ENCODE peak calls at places on chromosomes 3 and 15, in five cellular contexts. T is lower lobe of right lung, O is stomach, W is LNCaP clone FGC, E is IMR-90. Y is an unnamed sample.

GRCh38 chr15:62958528-62958927 is 84.0 kb upstream of the TPM1 start:
- DNase-seq in W (peak; percentile 55), E (no peak), T (no peak), O (peak; percentile 63), Y (no peak)

GRCh38 chr3:131608296-131608695 is 105.5 kb upstream of the MRPL3 start:
- DNase-seq in O (no peak), T (no peak), W (no peak), E (no peak), Y (no peak)

GRCh38 chr15:42385980-42386695 is 26.8 kb downstream of the CAPN3 start:
- DNase-seq in W (no peak), E (peak; percentile 6), T (no peak), O (no peak), Y (no peak)

GRCh38 chr15:72992733-72993321 is 59.4 kb upstream of the NEO1 start:
- DNase-seq in E (peak; percentile 12), T (no peak), W (no peak), O (no peak), Y (no peak)

GRCh38 chr3:78221300-78221699 is 1181.4 kb downstream of the ROBO2 start:
- DNase-seq in O (no peak), T (no peak), E (no peak), W (no peak), Y (no peak)

GRCh38 chr3:41893977-41894376 is 67.9 kb downstream of the ULK4 start:
- DNase-seq in T (no peak), O (no peak), W (peak; percentile 22), E (peak; percentile 62), Y (peak; percentile 73)

GRCh38 chr3:45870099-45870498 is 16.2 kb upstream of the CCR9 start:
- DNase-seq in E (no peak), O (no peak), T (no peak), W (no peak), Y (no peak)

GRCh38 chr3:16101295-16102186 is 72.9 kb upstream of the GALNT15 start:
- DNase-seq in O (no peak), W (no peak), T (no peak), E (peak; percentile 59), Y (no peak)

GRCh38 chr15:62063851-62064635 is 2.7 kb upstream of the C2CD4A start:
- DNase-seq in W (no peak), O (no peak), T (no peak), E (no peak), Y (no peak)

GRCh38 chr3:152386208-152386607 is 117.5 kb downstream of the MBNL1 start:
- DNase-seq in O (no peak), T (no peak), W (peak; percentile 54), E (no peak), Y (no peak)

GRCh38 chr3:126960604-126960995 is 22.3 kb upstream of the PLXNA1 start:
- DNase-seq in O (no peak), E (no peak), W (no peak), T (no peak), Y (no peak)

GRCh38 chr3:126961191-126961790 is 21.6 kb upstream of the PLXNA1 start:
- DNase-seq in E (peak; percentile 61), W (no peak), T (peak; percentile 70), O (no peak), Y (peak; percentile 60)

GRCh38 chr3:126958638-126959085 is 24.3 kb upstream of the PLXNA1 start:
- DNase-seq in E (no peak), T (no peak), W (no peak), O (no peak), Y (no peak)

GRCh38 chr3:126959144-126959920 is 23.6 kb upstream of the PLXNA1 start:
- DNase-seq in W (no peak), O (no peak), T (no peak), E (no peak), Y (no peak)

GRCh38 chr3:126959921-126960603 is 22.9 kb upstream of the PLXNA1 start:
- DNase-seq in O (no peak), T (no peak), E (peak; percentile 73), W (peak; percentile 46), Y (peak; percentile 71)
- TF ChIP-seq CTCF in O (no peak), T (peak; percentile 7), E (peak; percentile 56), W (peak; percentile 27), Y (peak; percentile 60)

GRCh38 chr15:57133127-57133968 is 214.9 kb downstream of the TCF12 start:
- DNase-seq in E (peak; percentile 34), O (no peak), W (no peak), T (no peak), Y (peak; percentile 35)

GRCh38 chr15:57130956-57131355 is 212.5 kb downstream of the TCF12 start:
- DNase-seq in T (no peak), O (no peak), E (no peak), W (no peak), Y (no peak)

GRCh38 chr15:57134877-57135276 is 216.4 kb downstream of the TCF12 start:
- DNase-seq in W (no peak), T (no peak), E (no peak), O (no peak), Y (no peak)

GRCh38 chr15:57138260-57138895 is 219.9 kb downstream of the TCF12 start:
- DNase-seq in W (peak; percentile 35), O (peak; percentile 31), T (no peak), E (peak; percentile 82), Y (peak; percentile 80)

GRCh38 chr15:57135800-57136199 is 217.4 kb downstream of the TCF12 start:
- DNase-seq in T (no peak), O (no peak), W (no peak), E (no peak), Y (no peak)
- H3K4me3 ChIP-seq in T (no peak overlapping the region), O (no peak overlapping the region), W (no peak overlapping the region), E (no peak overlapping the region), Y (no peak overlapping the region)

DNA sequence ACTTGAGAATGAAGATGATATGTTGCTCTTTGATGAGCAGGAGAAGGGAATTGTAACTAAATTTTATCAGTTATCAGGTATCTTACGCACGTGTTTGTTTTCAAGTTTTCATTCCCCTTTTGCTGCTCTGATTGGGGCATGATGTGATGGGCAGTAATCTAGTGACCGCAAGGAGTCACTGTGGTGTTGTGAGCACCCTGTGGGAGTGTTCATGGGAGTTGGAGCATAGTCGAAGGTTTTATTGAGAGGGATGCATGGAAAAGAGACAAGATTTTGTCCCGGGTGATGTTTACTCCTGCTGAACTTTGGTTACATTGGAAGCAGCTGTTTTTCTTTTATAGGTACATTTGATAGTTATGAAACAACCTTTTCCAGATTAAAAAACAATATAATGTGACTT is 2.1 kb downstream of the FAN1 start:
- DNase-seq in W (peak; percentile 89), E (peak; percentile 18), O (no peak), T (no peak), Y (no peak)
- TF ChIP-seq CTCF in W (peak; percentile 89), E (peak; percentile 34), O (no peak), T (no peak), Y (no peak)

GRCh38 chr3:109338322-109338721 is 976 bp upstream of the DPPA4 start:
- DNase-seq in W (no peak), E (no peak), O (no peak), T (no peak), Y (no peak)

GRCh38 chr3:109339186-109339585 is 1.8 kb upstream of the DPPA4 start:
- DNase-seq in T (no peak), E (no peak), O (no peak), W (no peak), Y (no peak)

GRCh38 chr3:109334572-109334971 is 2.8 kb downstream of the DPPA4 start:
- DNase-seq in E (no peak), W (no peak), O (no peak), T (no peak), Y (no peak)

GRCh38 chr3:109337393-109337792 is at the start of gene DPPA4:
- DNase-seq in O (no peak), E (no peak), T (no peak), W (no peak), Y (no peak)

GRCh38 chr3:109336272-109336957 is 931 bp downstream of the DPPA4 start:
- DNase-seq in E (peak; percentile 7), T (no peak), W (no peak), O (no peak), Y (peak; percentile 68)
- H3K4me3 ChIP-seq in E (peak overlapping the region; percentile 24), T (peak overlapping the region; percentile 34), W (no peak overlapping the region), O (peak overlapping the region; percentile 29), Y (peak overlapping the region; percentile 50)